ENCODE peak calls at places on chromosomes 11 and 22, in nine cellular contexts. E is lower lobe of right lung, A is bronchial epithelial cell, H is activated B cell treated with CpG ODN at 0.5 μM for 24 hours, Y is cardiac fibroblast, J is left ventricle myocardium inferior, T is progenitor cell of endocrine pancreas, L is B cell, V is cardiac muscle cell. R is an unnamed sample.

GRCh38 chr11:99281331-99281730 is 260.6 kb downstream of the CNTN5 start:
- DNase-seq in E (no peak), A (peak), H (no peak), Y (no peak), J (no peak), T (no peak), L (no peak), V (no peak), R (no peak)

GRCh38 chr11:75349540-75350116 is 1.8 kb downstream of the ARRB1 start:
- DNase-seq in E (peak), A (no peak), H (no peak), Y (no peak), J (no peak), T (no peak), L (no peak), V (no peak), R (no peak)

GRCh38 chr22:40432167-40432566 is 61.8 kb downstream of the SGSM3 start:
- DNase-seq in E (no peak), A (no peak), H (no peak), Y (no peak), J (no peak), T (no peak), L (no peak), V (no peak), R (no peak)

GRCh38 chr22:23512738-23513137 is 67.4 kb downstream of the IGLL1 start:
- DNase-seq in E (no peak), A (no peak), H (no peak), Y (no peak), J (no peak), T (no peak), L (no peak), V (no peak), R (no peak)

GRCh38 chr11:107102692-107103463 is 84.6 kb upstream of the GUCY1A2 start:
- DNase-seq in E (no peak), A (no peak), H (no peak), Y (no peak), J (no peak), T (no peak), L (no peak), V (no peak), R (no peak)

GRCh38 chr11:63670738-63671321 is 346 bp downstream of the ATL3 start:
- DNase-seq in E (peak), A (no peak), H (peak), Y (no peak), J (peak), T (no peak), L (peak), V (peak), R (peak)

GRCh38 chr11:13669544-13670488 is 1.3 kb downstream of the FAR1 start:
- DNase-seq in E (no peak), A (peak), H (no peak), Y (peak), J (no peak), T (no peak), L (peak), V (no peak), R (peak)

GRCh38 chr11:112345708-112346107 is 85.0 kb upstream of the PLET1 start:
- DNase-seq in E (no peak), A (no peak), H (no peak), Y (no peak), J (no peak), T (no peak), L (no peak), V (peak), R (no peak)

GRCh38 chr11:78731008-78731407 is 156.3 kb upstream of the NARS2 start:
- DNase-seq in E (no peak), A (peak), H (no peak), Y (peak), J (no peak), T (no peak), L (no peak), V (no peak), R (no peak)

GRCh38 chr22:24003887-24004286 is 1.4 kb downstream of the GSTT4 start:
- DNase-seq in E (no peak), A (no peak), H (no peak), Y (no peak), J (no peak), T (no peak), L (no peak), V (no peak), R (no peak)

GRCh38 chr11:21625982-21626381 is 566.9 kb upstream of the ANO5 start:
- DNase-seq in E (no peak), A (peak), H (no peak), Y (peak), J (no peak), T (no peak), L (peak), V (no peak), R (peak)

GRCh38 chr11:123702137-123702536 is 39.3 kb downstream of the ZNF202 start:
- DNase-seq in E (no peak), A (no peak), H (no peak), Y (peak), J (no peak), T (no peak), L (peak), V (no peak), R (no peak)

DNA sequence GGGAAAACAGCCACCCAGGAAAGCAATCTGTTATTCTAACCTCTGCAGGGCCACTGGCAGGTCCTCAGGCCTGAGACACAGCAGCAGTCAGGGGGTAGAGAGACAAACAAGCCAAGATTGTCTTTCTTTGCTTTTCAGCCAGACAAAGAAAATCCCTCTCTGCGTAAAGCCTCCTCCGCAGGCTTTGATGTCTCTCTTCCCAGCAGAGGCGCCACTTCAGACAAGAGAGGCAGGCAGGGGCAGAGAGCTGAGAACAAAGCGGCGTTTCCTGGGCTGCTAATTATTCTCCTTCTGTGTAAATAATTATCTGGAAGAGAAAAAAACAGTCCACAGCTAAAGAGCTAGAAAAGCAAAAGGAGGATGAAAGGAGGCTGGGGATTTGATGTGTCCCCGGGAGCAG is 102.7 kb upstream of the SEZ6L start:
- DNase-seq in E (no peak), A (no peak), H (no peak), Y (no peak), J (no peak), T (no peak), L (no peak), V (peak), R (no peak)
- TF ChIP-seq CTCF in E (no peak), A (no peak), H (no peak), Y (no peak), J (no peak), T (peak), L (no peak), V (no peak), R (no peak)

GRCh38 chr11:76459299-76459698 is 14.5 kb downstream of the EMSY start:
- DNase-seq in E (no peak), A (peak), H (no peak), Y (peak), J (no peak), T (no peak), L (no peak), V (no peak), R (no peak)
- TF ChIP-seq CTCF in E (peak), A (peak), H (no peak), Y (peak), J (peak), T (peak), L (peak), V (peak), R (peak)

DNA sequence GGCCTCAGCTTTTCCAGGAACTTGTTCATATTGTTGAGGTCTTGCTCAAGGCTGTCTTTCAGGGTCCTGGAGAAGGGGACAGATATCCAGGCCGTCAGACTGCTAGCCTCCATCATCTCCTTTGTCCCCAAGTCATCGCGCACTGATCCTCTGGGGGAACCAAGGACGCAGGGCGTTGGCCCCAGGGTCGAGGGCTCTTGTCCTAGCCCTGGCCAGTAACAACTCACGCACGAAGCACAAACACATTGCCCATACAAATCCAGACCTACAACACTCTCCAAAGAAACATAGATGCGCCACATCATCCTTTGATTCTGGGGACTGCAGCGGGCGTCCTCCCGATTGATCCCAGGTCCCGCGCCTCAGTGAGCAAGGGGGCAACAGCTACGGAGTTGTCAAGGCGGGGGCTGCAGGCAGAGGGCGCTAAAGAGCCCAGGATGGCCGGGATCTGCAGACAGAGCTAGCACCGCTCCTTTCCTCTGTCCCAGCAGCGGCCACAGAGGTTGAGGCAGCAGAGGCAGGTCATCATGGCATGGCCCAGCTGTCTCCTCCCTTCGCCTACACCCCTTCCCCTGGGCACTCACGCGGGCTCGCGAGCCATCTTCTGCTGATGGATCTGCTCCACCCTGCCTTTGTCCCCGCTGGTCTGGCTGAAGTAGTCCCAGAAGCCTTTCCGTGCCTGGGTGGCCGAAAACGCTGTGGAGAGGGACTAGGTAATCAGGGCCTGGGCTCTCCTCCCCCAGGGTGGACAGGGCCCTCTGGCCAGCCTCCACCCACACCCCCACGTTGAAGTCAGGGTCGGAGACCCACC is 472 bp downstream of the APOA5 start:
- DNase-seq in E (peak), A (peak), H (peak), Y (peak), J (peak), T (peak), L (peak), V (peak), R (peak)
- TF ChIP-seq CTCF in E (peak), A (peak), H (no peak), Y (peak), J (peak), T (peak), L (peak), V (peak), R (peak)

DNA sequence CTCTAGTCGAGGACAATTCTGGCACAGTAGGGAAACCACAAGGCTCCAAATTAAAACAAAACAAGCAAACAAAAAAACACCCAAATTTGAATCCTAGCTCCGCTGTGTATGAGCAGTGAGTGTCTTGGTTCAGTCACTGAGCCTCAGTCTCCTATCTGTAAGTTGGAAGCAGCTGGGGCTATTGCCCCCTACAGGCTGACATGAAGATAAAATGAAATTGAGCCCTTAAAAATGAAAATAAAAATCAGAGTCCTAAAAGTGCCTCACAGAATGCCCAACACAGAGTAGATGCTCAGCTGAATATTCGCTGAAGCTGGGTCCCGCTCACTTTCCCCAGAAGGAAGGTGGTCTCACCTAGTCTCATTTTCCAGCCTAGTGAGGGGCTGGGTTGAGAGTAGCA is 65.2 kb downstream of the PDE2A start:
- DNase-seq in E (no peak), A (peak), H (no peak), Y (peak), J (no peak), T (no peak), L (no peak), V (no peak), R (peak)
- TF ChIP-seq CTCF in E (peak), A (peak), H (peak), Y (peak), J (peak), T (peak), L (peak), V (peak), R (peak)

GRCh38 chr11:127843483-127844396 is 743.6 kb downstream of the ETS1 start:
- DNase-seq in E (peak), A (peak), H (no peak), Y (peak), J (peak), T (peak), L (peak), V (peak), R (peak)
- TF ChIP-seq CTCF in E (peak), A (peak), H (no peak), Y (peak), J (peak), T (peak), L (peak), V (peak), R (peak)

DNA sequence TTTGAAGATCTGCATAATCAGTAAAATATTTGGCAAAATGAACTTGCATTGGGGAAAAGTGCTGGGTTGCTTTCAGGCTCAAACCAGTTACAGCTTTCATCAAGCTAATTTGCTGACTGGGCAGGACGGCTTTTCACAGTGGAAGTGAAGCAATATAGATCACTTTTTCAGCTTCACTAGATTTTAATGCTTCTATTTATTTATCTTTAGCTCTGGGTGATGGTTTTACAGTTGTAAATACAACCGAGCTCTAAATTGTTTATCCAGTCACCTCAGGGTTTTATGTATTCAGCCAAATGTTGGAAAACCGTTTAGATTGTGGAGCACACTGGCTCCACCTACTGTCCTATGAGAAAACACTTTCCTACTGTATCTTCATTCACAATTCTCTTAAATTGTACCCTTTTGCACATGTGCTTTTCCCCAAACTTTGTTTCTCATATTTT is 58.2 kb downstream of the ACER3 start:
- DNase-seq in E (no peak), A (peak), H (no peak), Y (peak), J (no peak), T (no peak), L (peak), V (peak), R (peak)
- TF ChIP-seq CTCF in E (peak), A (peak), H (peak), Y (peak), J (peak), T (peak), L (peak), V (peak), R (peak)

DNA sequence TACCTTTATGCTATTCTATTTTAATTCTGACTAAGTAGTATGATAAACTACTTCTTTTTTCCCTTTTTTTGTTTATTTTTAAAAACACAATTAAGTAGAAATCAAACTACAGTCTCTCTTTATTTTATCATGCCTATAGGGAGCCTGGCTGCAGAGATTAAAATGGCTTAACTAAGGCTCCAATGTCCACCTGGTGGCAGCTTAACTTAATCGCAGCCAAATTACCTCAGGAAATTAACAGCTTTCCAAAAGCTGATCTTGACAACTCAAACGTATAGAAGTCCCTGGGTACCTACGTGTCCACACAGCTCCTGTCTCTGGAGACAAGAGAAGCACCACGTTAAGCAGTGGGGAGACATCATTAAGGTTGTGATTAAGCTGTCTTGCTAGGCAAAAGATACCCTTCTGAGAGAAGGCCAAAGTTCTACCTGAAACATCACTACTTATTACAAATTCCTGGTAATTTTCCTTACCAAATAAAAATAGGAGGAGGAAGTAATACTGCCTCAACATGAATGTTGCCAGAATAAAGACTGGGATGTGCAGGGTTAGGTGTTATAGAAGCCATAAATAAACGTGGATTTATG is 63.2 kb upstream of the SNX19 start:
- DNase-seq in E (no peak), A (peak), H (no peak), Y (peak), J (no peak), T (no peak), L (no peak), V (peak), R (peak)
- TF ChIP-seq CTCF in E (peak), A (peak), H (no peak), Y (peak), J (peak), T (peak), L (no peak), V (peak), R (peak)

GRCh38 chr22:42614312-42615091 is at the start of gene POLDIP3:
- DNase-seq in E (peak), A (peak), H (peak), Y (peak), J (peak), T (peak), L (peak), V (peak), R (peak)
- TF ChIP-seq CTCF in E (peak), A (peak), H (no peak), Y (peak), J (peak), T (peak), L (no peak), V (peak), R (peak)

GRCh38 chr11:70082829-70083228 is 4.7 kb downstream of the ANO1 start:
- DNase-seq in E (no peak), A (no peak), H (no peak), Y (no peak), J (no peak), T (no peak), L (no peak), V (no peak), R (no peak)
- TF ChIP-seq CTCF in E (no peak), A (peak), H (no peak), Y (peak), J (no peak), T (peak), L (no peak), V (no peak), R (peak)

GRCh38 chr22:42811510-42811909 is 45.6 kb downstream of the ARFGAP3 start:
- DNase-seq in E (no peak), A (no peak), H (no peak), Y (no peak), J (no peak), T (no peak), L (no peak), V (no peak), R (no peak)
- TF ChIP-seq CTCF in E (no peak), A (no peak), H (no peak), Y (no peak), J (no peak), T (no peak), L (no peak), V (no peak), R (no peak)